ENCODE peak calls at places on chromosomes 6 and 20, in eight cellular contexts. R, I, L, X, T, Z, M and O are unnamed samples.

GRCh38 chr20:20235681-20236080 is 132.2 kb upstream of the INSM1 start:
- DNase-seq in R (no peak), I (no peak), L (no peak), X (no peak), T (no peak), Z (no peak), M (no peak), O (no peak)

GRCh38 chr20:62507323-62507722 is 31.5 kb upstream of the GATA5 start:
- DNase-seq in R (no peak), I (no peak), L (no peak), X (no peak), T (no peak), Z (no peak), M (no peak), O (no peak)

GRCh38 chr20:20549267-20549612 is 163.2 kb downstream of the RALGAPA2 start:
- DNase-seq in R (no peak), I (no peak), L (no peak), X (peak; percentile 80), T (no peak), Z (no peak), M (no peak), O (no peak)

GRCh38 chr6:3773696-3774298 is 22.3 kb upstream of the PXDC1 start:
- DNase-seq in R (no peak), I (no peak), L (no peak), X (peak; percentile 20), T (no peak), Z (peak; percentile 89), M (no peak), O (no peak)

GRCh38 chr6:157143171-157143884 is 180.0 kb downstream of the TMEM242 start:
- DNase-seq in R (no peak), I (no peak), L (no peak), X (no peak), T (no peak), Z (peak; percentile 74), M (peak; percentile 8), O (no peak)

GRCh38 chr20:62832212-62832922 is 15.5 kb downstream of the COL9A3 start:
- DNase-seq in R (peak; percentile 74), I (no peak), L (no peak), X (no peak), T (no peak), Z (no peak), M (no peak), O (peak; percentile 57)

GRCh38 chr6:90328004-90328403 is 31.4 kb upstream of the BACH2 start:
- DNase-seq in R (no peak), I (no peak), L (no peak), X (peak; percentile 88), T (no peak), Z (no peak), M (peak; percentile 40), O (no peak)

GRCh38 chr6:46734867-46735719 is at the start of gene PLA2G7:
- DNase-seq in R (no peak), I (no peak), L (no peak), X (peak; percentile 19), T (no peak), Z (peak; percentile 36), M (peak; percentile 18), O (no peak)

GRCh38 chr20:25859649-25860530 is 163.2 kb upstream of the ZNF337 start:
- DNase-seq in R (peak; percentile 58), I (peak; percentile 76), L (peak; percentile 62), X (peak; percentile 40), T (peak; percentile 80), Z (peak; percentile 84), M (peak; percentile 45), O (no peak)

GRCh38 chr6:347951-348859 is 43.3 kb upstream of the IRF4 start:
- DNase-seq in R (no peak), I (no peak), L (no peak), X (no peak), T (no peak), Z (no peak), M (no peak), O (no peak)

GRCh38 chr6:169386431-169387057 is 132.9 kb upstream of the THBS2 start:
- DNase-seq in R (no peak), I (no peak), L (no peak), X (no peak), T (no peak), Z (peak; percentile 83), M (no peak), O (no peak)

GRCh38 chr6:132414761-132415160 is 13.5 kb upstream of the MOXD1 start:
- DNase-seq in R (no peak), I (no peak), L (no peak), X (no peak), T (no peak), Z (no peak), M (no peak), O (no peak)

GRCh38 chr6:105883966-105884365 is 202.2 kb upstream of the PRDM1 start:
- DNase-seq in R (no peak), I (no peak), L (no peak), X (no peak), T (no peak), Z (no peak), M (no peak), O (no peak)

GRCh38 chr6:139925894-139926641 is 551.6 kb upstream of the CITED2 start:
- DNase-seq in R (no peak), I (no peak), L (no peak), X (no peak), T (no peak), Z (peak; percentile 61), M (no peak), O (no peak)

GRCh38 chr20:2986466-2986865 is 57.0 kb upstream of the GNRH2 start:
- DNase-seq in R (no peak), I (no peak), L (no peak), X (peak; percentile 86), T (no peak), Z (peak; percentile 40), M (no peak), O (no peak)

GRCh38 chr6:19599813-19600464 is 237.2 kb upstream of the ID4 start:
- DNase-seq in R (no peak), I (no peak), L (no peak), X (no peak), T (no peak), Z (no peak), M (no peak), O (no peak)

GRCh38 chr20:61850926-61851900 is 214.5 kb downstream of the TAF4 start:
- DNase-seq in R (no peak), I (no peak), L (no peak), X (no peak), T (no peak), Z (no peak), M (no peak), O (no peak)

GRCh38 chr6:36780517-36781210 is 58.6 kb downstream of the CPNE5 start:
- DNase-seq in R (peak; percentile 31), I (no peak), L (no peak), X (peak; percentile 21), T (no peak), Z (no peak), M (peak; percentile 12), O (no peak)

GRCh38 chr20:21147593-21147992 is 21.7 kb downstream of the KIZ start:
- DNase-seq in R (no peak), I (no peak), L (no peak), X (peak; percentile 67), T (no peak), Z (peak; percentile 6), M (no peak), O (no peak)

GRCh38 chr6:101391772-101392560 is 1.5 kb upstream of the GRIK2 start:
- DNase-seq in R (no peak), I (no peak), L (no peak), X (no peak), T (no peak), Z (peak; percentile 46), M (peak; percentile 9), O (no peak)

GRCh38 chr6:136405410-136406029 is 115.9 kb upstream of the BCLAF1 start:
- DNase-seq in R (no peak), I (no peak), L (no peak), X (no peak), T (no peak), Z (no peak), M (no peak), O (no peak)

GRCh38 chr6:23650676-23651075 is 475.3 kb upstream of the NRSN1 start:
- DNase-seq in R (no peak), I (peak; percentile 28), L (no peak), X (no peak), T (no peak), Z (no peak), M (no peak), O (no peak)

GRCh38 chr20:33415948-33416347 is 14.6 kb upstream of the CDK5RAP1 start:
- DNase-seq in R (no peak), I (no peak), L (no peak), X (peak; percentile 33), T (no peak), Z (peak; percentile 42), M (no peak), O (no peak)

GRCh38 chr20:38450412-38450975 is 15.4 kb upstream of the SNHG17 start:
- DNase-seq in R (no peak), I (no peak), L (no peak), X (peak; percentile 43), T (no peak), Z (no peak), M (peak; percentile 72), O (no peak)

GRCh38 chr20:24523661-24524060 is 54.2 kb downstream of the SYNDIG1 start:
- DNase-seq in R (no peak), I (no peak), L (no peak), X (no peak), T (no peak), Z (no peak), M (no peak), O (no peak)

GRCh38 chr6:150314230-150315188 is 54.3 kb upstream of the IYD start:
- DNase-seq in R (no peak), I (no peak), L (no peak), X (no peak), T (no peak), Z (no peak), M (no peak), O (no peak)

GRCh38 chr6:44667226-44667625 is 279.7 kb downstream of the CDC5L start:
- DNase-seq in R (no peak), I (no peak), L (no peak), X (no peak), T (no peak), Z (peak; percentile 90), M (peak; percentile 19), O (no peak)